ENCODE peak calls at places on chromosomes 3 and 15, in ten cellular contexts. P, Q, L, E, A, X, M, T, V and Y are unnamed samples.

GRCh38 chr3:69329897-69330296 is 56.0 kb downstream of the FRMD4B start:
- DNase-seq in P (peak; percentile 65), Q (no peak), L (no peak), E (no peak), A (no peak), X (peak; percentile 58), M (no peak), T (no peak), V (no peak), Y (no peak)

GRCh38 chr3:13288732-13289718 is 131.1 kb downstream of the NUP210 start:
- DNase-seq in P (no peak), Q (no peak), L (no peak), E (no peak), A (no peak), X (no peak), M (no peak), T (no peak), V (no peak), Y (no peak)

GRCh38 chr3:26438981-26439884 is 183.3 kb upstream of the LRRC3B start:
- DNase-seq in P (no peak), Q (no peak), L (no peak), E (no peak), A (no peak), X (no peak), M (no peak), T (no peak), V (no peak), Y (no peak)

GRCh38 chr3:157075693-157076420 is 84.1 kb downstream of the CCNL1 start:
- DNase-seq in P (no peak), Q (no peak), L (no peak), E (no peak), A (no peak), X (no peak), M (no peak), T (no peak), V (no peak), Y (no peak)

GRCh38 chr3:147200545-147200944 is 205.8 kb downstream of the ZIC4 start:
- DNase-seq in P (peak; percentile 69), Q (no peak), L (no peak), E (no peak), A (no peak), X (peak; percentile 51), M (no peak), T (no peak), V (no peak), Y (no peak)

GRCh38 chr15:83734487-83734886 is 80.6 kb downstream of the ADAMTSL3 start:
- DNase-seq in P (no peak), Q (no peak), L (no peak), E (no peak), A (no peak), X (no peak), M (no peak), T (no peak), V (no peak), Y (no peak)

GRCh38 chr3:71489315-71489761 is 94.2 kb downstream of the FOXP1 start:
- DNase-seq in P (no peak), Q (no peak), L (no peak), E (no peak), A (no peak), X (no peak), M (no peak), T (no peak), V (no peak), Y (no peak)

GRCh38 chr3:136624894-136625815 is 127.0 kb downstream of the STAG1 start:
- DNase-seq in P (no peak), Q (peak; percentile 56), L (no peak), E (no peak), A (no peak), X (peak; percentile 35), M (no peak), T (no peak), V (no peak), Y (no peak)

GRCh38 chr15:48940508-48940907 is 23.2 kb downstream of the SHC4 start:
- DNase-seq in P (peak; percentile 96), Q (no peak), L (no peak), E (no peak), A (peak; percentile 97), X (peak; percentile 99), M (no peak), T (no peak), V (no peak), Y (peak; percentile 53)

GRCh38 chr3:194205675-194206133 is 69.8 kb downstream of the HES1 start:
- DNase-seq in P (peak; percentile 21), Q (no peak), L (no peak), E (no peak), A (no peak), X (peak; percentile 22), M (no peak), T (no peak), V (peak; percentile 66), Y (no peak)

GRCh38 chr15:45704329-45705249 is 69.8 kb downstream of the SQOR start:
- DNase-seq in P (peak; percentile 16), Q (no peak), L (peak; percentile 3), E (no peak), A (peak; percentile 38), X (peak; percentile 34), M (peak; percentile 51), T (no peak), V (no peak), Y (no peak)

GRCh38 chr15:77034620-77035467 is 36.1 kb downstream of the TSPAN3 start:
- DNase-seq in P (no peak), Q (peak; percentile 43), L (peak; percentile 47), E (peak; percentile 40), A (no peak), X (no peak), M (no peak), T (no peak), V (no peak), Y (no peak)

GRCh38 chr3:174100744-174101143 is 703.2 kb downstream of the NLGN1 start:
- DNase-seq in P (peak; percentile 14), Q (no peak), L (no peak), E (no peak), A (no peak), X (no peak), M (no peak), T (no peak), V (no peak), Y (no peak)

GRCh38 chr15:36156855-36157521 is 422.4 kb upstream of the CDIN1 start:
- DNase-seq in P (peak; percentile 35), Q (no peak), L (no peak), E (no peak), A (no peak), X (peak; percentile 87), M (no peak), T (no peak), V (no peak), Y (no peak)

GRCh38 chr15:39575180-39575579 is 5.7 kb upstream of the THBS1 start:
- DNase-seq in P (no peak), Q (no peak), L (no peak), E (no peak), A (no peak), X (no peak), M (no peak), T (no peak), V (no peak), Y (no peak)

GRCh38 chr3:37338500-37338899 is 164.1 kb upstream of the LRRFIP2 start:
- DNase-seq in P (no peak), Q (no peak), L (no peak), E (no peak), A (no peak), X (peak; percentile 57), M (no peak), T (no peak), V (no peak), Y (no peak)

GRCh38 chr3:177574232-177574856 is 377.1 kb upstream of the TBL1XR1 start:
- DNase-seq in P (peak; percentile 83), Q (peak; percentile 56), L (no peak), E (peak; percentile 61), A (no peak), X (peak; percentile 92), M (no peak), T (no peak), V (no peak), Y (no peak)

GRCh38 chr3:170429050-170429449 is 10.4 kb downstream of the CLDN11 start:
- DNase-seq in P (peak; percentile 90), Q (no peak), L (no peak), E (no peak), A (peak; percentile 77), X (peak; percentile 89), M (no peak), T (no peak), V (no peak), Y (peak; percentile 27)

GRCh38 chr3:127456471-127457093 is 134.0 kb downstream of the TPRA1 start:
- DNase-seq in P (peak; percentile 33), Q (no peak), L (no peak), E (peak; percentile 67), A (no peak), X (peak; percentile 58), M (no peak), T (no peak), V (peak; percentile 51), Y (no peak)

GRCh38 chr3:30597131-30597768 is 9.2 kb upstream of the TGFBR2 start:
- DNase-seq in P (peak; percentile 75), Q (no peak), L (no peak), E (no peak), A (peak; percentile 60), X (peak; percentile 94), M (no peak), T (no peak), V (no peak), Y (no peak)

GRCh38 chr3:120145498-120146285 is 51.4 kb upstream of the GSK3B start:
- DNase-seq in P (peak; percentile 44), Q (no peak), L (no peak), E (no peak), A (no peak), X (peak; percentile 74), M (no peak), T (no peak), V (no peak), Y (no peak)

GRCh38 chr15:42392309-42393024 is 33.2 kb downstream of the CAPN3 start:
- DNase-seq in P (no peak), Q (no peak), L (no peak), E (peak; percentile 9), A (peak; percentile 90), X (no peak), M (no peak), T (no peak), V (no peak), Y (no peak)

GRCh38 chr3:94647131-94647530 is 584.3 kb downstream of the NSUN3 start:
- DNase-seq in P (peak; percentile 12), Q (no peak), L (no peak), E (no peak), A (no peak), X (peak; percentile 20), M (no peak), T (no peak), V (no peak), Y (no peak)

GRCh38 chr3:141538568-141538967 is 51.7 kb downstream of the RASA2 start:
- DNase-seq in P (no peak), Q (no peak), L (no peak), E (no peak), A (no peak), X (peak; percentile 31), M (no peak), T (no peak), V (no peak), Y (no peak)

GRCh38 chr3:23712656-23713559 is 92.8 kb upstream of the UBE2E1 start:
- DNase-seq in P (peak; percentile 83), Q (no peak), L (no peak), E (no peak), A (no peak), X (peak; percentile 79), M (no peak), T (no peak), V (peak; percentile 20), Y (no peak)

GRCh38 chr15:51580385-51580784 is 42.2 kb downstream of the DMXL2 start:
- DNase-seq in P (no peak), Q (no peak), L (no peak), E (no peak), A (no peak), X (no peak), M (no peak), T (no peak), V (no peak), Y (no peak)

GRCh38 chr3:52004158-52004787 is 8.6 kb upstream of the RPL29 start:
- DNase-seq in P (peak; percentile 46), Q (no peak), L (no peak), E (no peak), A (no peak), X (peak; percentile 37), M (no peak), T (peak; percentile 75), V (no peak), Y (no peak)

GRCh38 chr15:88704791-88705768 is 66.3 kb downstream of the ISG20 start:
- DNase-seq in P (peak; percentile 33), Q (peak; percentile 61), L (no peak), E (peak; percentile 41), A (no peak), X (no peak), M (no peak), T (no peak), V (no peak), Y (no peak)